ENCODE peak calls at places on chromosomes 13 and 19, in six cellular contexts. One of them, this sample, is unnamed.

GRCh38 chr19:6032381-6032780 is 54.4 kb upstream of the RANBP3 start:
- DNase-seq in H54: no peak
- DNase-seq in ACHN: no peak
- DNase-seq in neural progenitor cell: no peak
- DNase-seq in NCI-H510A: no peak
- DNase-seq in A549: no peak
- DNase-seq in this sample: no peak

GRCh38 chr19:38990949-38991697 is 15.6 kb upstream of the FBXO17 start:
- DNase-seq in H54: peak
- DNase-seq in neural progenitor cell: no peak
- DNase-seq in ACHN: peak
- DNase-seq in NCI-H510A: no peak
- DNase-seq in A549: no peak
- DNase-seq in this sample: peak

GRCh38 chr13:111505175-111505777 is 184.8 kb downstream of the TEX29 start:
- DNase-seq in H54: peak
- DNase-seq in NCI-H510A: no peak
- DNase-seq in A549: peak
- DNase-seq in neural progenitor cell: peak
- DNase-seq in ACHN: no peak
- DNase-seq in this sample: no peak

GRCh38 chr13:29801737-29802305 is 48.6 kb downstream of the UBL3 start:
- DNase-seq in H54: no peak
- DNase-seq in neural progenitor cell: no peak
- DNase-seq in A549: no peak
- DNase-seq in ACHN: no peak
- DNase-seq in NCI-H510A: no peak
- DNase-seq in this sample: no peak

GRCh38 chr13:113981201-113981605 is 7.3 kb upstream of the C13orf46 start:
- DNase-seq in neural progenitor cell: no peak
- DNase-seq in A549: peak
- DNase-seq in H54: peak
- DNase-seq in ACHN: peak
- DNase-seq in NCI-H510A: peak
- DNase-seq in this sample: no peak

GRCh38 chr13:43373400-43373799 is 350.0 kb downstream of the DNAJC15 start:
- DNase-seq in A549: no peak
- DNase-seq in H54: no peak
- DNase-seq in NCI-H510A: no peak
- DNase-seq in ACHN: no peak
- DNase-seq in neural progenitor cell: no peak
- DNase-seq in this sample: no peak

GRCh38 chr19:57075125-57075524 is 44.7 kb upstream of the USP29 start:
- DNase-seq in ACHN: no peak
- DNase-seq in A549: no peak
- DNase-seq in H54: no peak
- DNase-seq in neural progenitor cell: no peak
- DNase-seq in NCI-H510A: no peak
- DNase-seq in this sample: no peak

GRCh38 chr19:10334340-10335148 is 1.2 kb upstream of the RAVER1 start:
- DNase-seq in A549: peak
- DNase-seq in neural progenitor cell: peak
- DNase-seq in NCI-H510A: peak
- DNase-seq in H54: peak
- DNase-seq in ACHN: peak
- DNase-seq in this sample: peak

GRCh38 chr19:38417544-38418506 is 8.2 kb downstream of the RASGRP4 start:
- DNase-seq in A549: peak
- DNase-seq in H54: no peak
- DNase-seq in NCI-H510A: peak
- DNase-seq in neural progenitor cell: peak
- DNase-seq in ACHN: peak
- DNase-seq in this sample: peak

GRCh38 chr19:18340237-18340989 is at the start of gene PGPEP1:
- DNase-seq in ACHN: peak
- DNase-seq in neural progenitor cell: peak
- DNase-seq in H54: peak
- DNase-seq in NCI-H510A: peak
- DNase-seq in A549: no peak
- DNase-seq in this sample: peak

GRCh38 chr19:29687897-29688728 is 22.9 kb downstream of the PLEKHF1 start:
- DNase-seq in H54: no peak
- DNase-seq in neural progenitor cell: no peak
- DNase-seq in A549: no peak
- DNase-seq in ACHN: no peak
- DNase-seq in NCI-H510A: no peak
- DNase-seq in this sample: no peak

GRCh38 chr19:1237754-1238372 is at the start of gene CBARP:
- DNase-seq in ACHN: no peak
- DNase-seq in NCI-H510A: no peak
- DNase-seq in neural progenitor cell: peak
- DNase-seq in A549: no peak
- DNase-seq in H54: no peak
- DNase-seq in this sample: peak

GRCh38 chr13:44305216-44305615 is 68.4 kb upstream of the SERP2 start:
- DNase-seq in H54: no peak
- DNase-seq in NCI-H510A: no peak
- DNase-seq in A549: no peak
- DNase-seq in neural progenitor cell: peak
- DNase-seq in ACHN: no peak
- DNase-seq in this sample: no peak

GRCh38 chr13:100800283-100800875 is 125.8 kb upstream of the TMTC4 start:
- DNase-seq in NCI-H510A: no peak
- DNase-seq in H54: no peak
- DNase-seq in ACHN: no peak
- DNase-seq in neural progenitor cell: no peak
- DNase-seq in A549: no peak
- DNase-seq in this sample: no peak

GRCh38 chr19:47542030-47542475 is 27.2 kb upstream of the NAPA start:
- DNase-seq in NCI-H510A: no peak
- DNase-seq in neural progenitor cell: no peak
- DNase-seq in ACHN: no peak
- DNase-seq in A549: no peak
- DNase-seq in H54: no peak
- DNase-seq in this sample: no peak

GRCh38 chr19:5364674-5365073 is 24.1 kb upstream of the PTPRS start:
- DNase-seq in ACHN: no peak
- DNase-seq in NCI-H510A: no peak
- DNase-seq in A549: no peak
- DNase-seq in neural progenitor cell: peak
- DNase-seq in H54: no peak
- DNase-seq in this sample: no peak

GRCh38 chr19:35995655-35995993 is 636 bp downstream of the SDHAF1 start:
- DNase-seq in ACHN: no peak
- DNase-seq in NCI-H510A: peak
- DNase-seq in A549: peak
- DNase-seq in H54: no peak
- DNase-seq in neural progenitor cell: peak
- DNase-seq in this sample: peak

GRCh38 chr19:45172173-45172572 is 5.9 kb downstream of the TRAPPC6A start:
- DNase-seq in ACHN: no peak
- DNase-seq in neural progenitor cell: no peak
- DNase-seq in NCI-H510A: no peak
- DNase-seq in A549: no peak
- DNase-seq in H54: no peak
- DNase-seq in this sample: no peak

GRCh38 chr13:33409673-33410072 is 124.1 kb upstream of the STARD13 start:
- DNase-seq in H54: no peak
- DNase-seq in ACHN: no peak
- DNase-seq in neural progenitor cell: no peak
- DNase-seq in A549: no peak
- DNase-seq in NCI-H510A: no peak
- DNase-seq in this sample: no peak

GRCh38 chr13:34748561-34748960 is 193.5 kb upstream of the NBEA start:
- DNase-seq in H54: no peak
- DNase-seq in A549: no peak
- DNase-seq in NCI-H510A: no peak
- DNase-seq in ACHN: no peak
- DNase-seq in neural progenitor cell: no peak
- DNase-seq in this sample: no peak

GRCh38 chr13:48477191-48477855 is 55.6 kb downstream of the RCBTB2 start:
- DNase-seq in neural progenitor cell: no peak
- DNase-seq in H54: no peak
- DNase-seq in NCI-H510A: no peak
- DNase-seq in ACHN: no peak
- DNase-seq in A549: no peak
- DNase-seq in this sample: no peak

GRCh38 chr13:24497742-24498141 is 14.8 kb downstream of the PARP4 start:
- DNase-seq in ACHN: no peak
- DNase-seq in neural progenitor cell: no peak
- DNase-seq in H54: no peak
- DNase-seq in NCI-H510A: no peak
- DNase-seq in A549: no peak
- DNase-seq in this sample: no peak

GRCh38 chr13:39773833-39774232 is 118.4 kb downstream of the COG6 start:
- DNase-seq in neural progenitor cell: no peak
- DNase-seq in ACHN: no peak
- DNase-seq in A549: no peak
- DNase-seq in NCI-H510A: no peak
- DNase-seq in H54: no peak
- DNase-seq in this sample: peak

GRCh38 chr19:57269515-57270250 is 10.6 kb upstream of the ZNF460 start:
- DNase-seq in ACHN: no peak
- DNase-seq in neural progenitor cell: no peak
- DNase-seq in A549: no peak
- DNase-seq in H54: peak
- DNase-seq in NCI-H510A: no peak
- DNase-seq in this sample: peak

This sample was measured in GM03348.